ENCODE peak calls at places on chromosomes 5 and 9, in five cellular contexts. A is glomerular endothelial cell; H is AG10803; L is stimulated activated CD8-positive, alpha-beta memory T cell treated with anti-CD3 and anti-CD28 coated beads, Interleukin-4, amount 100 ng/mL, for 1 hour; F is NCI-H1436 treated with DMSO at 0.1 percent for 48 hours. M is an unnamed sample.

GRCh38 chr5:6404129-6404528 is 25.8 kb upstream of the MED10 start:
- DNase-seq in A (no peak), F (no peak), L (no peak), H (peak), M (no peak)

GRCh38 chr9:74001382-74001781 is 495.8 kb upstream of the RORB start:
- DNase-seq in F (no peak), H (no peak), L (no peak), A (no peak), M (no peak)

GRCh38 chr9:87959916-87960581 is 14.3 kb downstream of the CDK20 start:
- DNase-seq in L (no peak), F (no peak), H (no peak), A (no peak), M (no peak)

GRCh38 chr5:119313876-119314605 is 41.8 kb upstream of the TNFAIP8 start:
- DNase-seq in L (no peak), H (no peak), A (no peak), F (no peak), M (no peak)

GRCh38 chr5:73298251-73299016 is 125.4 kb downstream of the TMEM174 start:
- DNase-seq in A (no peak), H (no peak), F (no peak), L (no peak), M (no peak)

GRCh38 chr5:127492854-127493738 is 24.3 kb upstream of the PRRC1 start:
- DNase-seq in A (peak), H (peak), F (peak), L (no peak), M (peak)

GRCh38 chr9:121670447-121670846 is 19.0 kb downstream of the DAB2IP start:
- DNase-seq in F (no peak), H (peak), A (no peak), L (no peak), M (no peak)

GRCh38 chr5:41408676-41409443 is 101.5 kb downstream of the PLCXD3 start:
- DNase-seq in L (no peak), A (no peak), F (no peak), H (peak), M (no peak)

GRCh38 chr5:75262278-75262677 is 25.6 kb upstream of the ANKRD31 start:
- DNase-seq in A (no peak), F (no peak), L (no peak), H (no peak), M (no peak)

GRCh38 chr9:33137781-33138264 is 29.3 kb downstream of the B4GALT1 start:
- DNase-seq in F (no peak), L (no peak), H (no peak), A (no peak), M (no peak)

GRCh38 chr5:107593009-107593408 is 77.7 kb downstream of the EFNA5 start:
- DNase-seq in L (no peak), A (no peak), F (no peak), H (no peak), M (no peak)

GRCh38 chr5:134131165-134131564 is 16.7 kb downstream of the TCF7 start:
- DNase-seq in A (no peak), L (no peak), F (no peak), H (no peak), M (no peak)

M was measured in SK-N-MC.